ENCODE peak calls at places on chromosomes 7 and 10, in four cellular contexts. A, B, R and C are unnamed samples.

GRCh38 chr7:19587291-19587690 is 121.5 kb downstream of the POLR1F start:
- DNase-seq in B (no peak), R (peak), A (no peak), C (no peak)

GRCh38 chr10:72574636-72575035 is 51.2 kb downstream of the MICU1 start:
- DNase-seq in B (no peak), A (no peak), R (no peak), C (no peak)

GRCh38 chr7:1175967-1176851 is 16.2 kb upstream of the ZFAND2A start:
- DNase-seq in B (peak), R (peak), A (peak), C (peak)

GRCh38 chr10:86330778-86331763 is 35.5 kb downstream of the GRID1 start:
- DNase-seq in R (no peak), B (no peak), A (no peak), C (no peak)

GRCh38 chr10:4883079-4883739 is 57.2 kb downstream of the AKR1E2 start:
- DNase-seq in A (no peak), B (no peak), R (peak), C (no peak)

GRCh38 chr10:44183667-44184632 is 200.9 kb downstream of the CXCL12 start:
- DNase-seq in B (no peak), A (no peak), R (peak), C (no peak)

GRCh38 chr10:129761573-129761972 is 202.5 kb downstream of the EBF3 start:
- DNase-seq in B (no peak), R (no peak), A (no peak), C (peak)

GRCh38 chr7:135601182-135601581 is 43.5 kb downstream of the NUP205 start:
- DNase-seq in R (peak), B (no peak), A (no peak), C (no peak)

GRCh38 chr7:132004528-132004927 is 448.1 kb upstream of the PODXL start:
- DNase-seq in B (no peak), R (peak), A (no peak), C (no peak)

GRCh38 chr10:5632430-5632829 is 34.0 kb downstream of the ASB13 start:
- DNase-seq in B (no peak), A (no peak), R (peak), C (no peak)

GRCh38 chr7:2781636-2782035 is 62.5 kb downstream of the GNA12 start:
- DNase-seq in R (no peak), B (no peak), A (no peak), C (no peak)

GRCh38 chr7:30831936-30832335 is 60.7 kb downstream of the MINDY4 start:
- DNase-seq in A (no peak), R (no peak), B (no peak), C (no peak)

GRCh38 chr7:26188291-26188999 is 12.1 kb downstream of the HNRNPA2B1 start:
- DNase-seq in B (no peak), R (no peak), A (no peak), C (no peak)

GRCh38 chr7:83005410-83005809 is 157.3 kb downstream of the PCLO start:
- DNase-seq in B (no peak), A (no peak), R (no peak), C (no peak)

GRCh38 chr7:18762189-18762588 is 266.6 kb downstream of the HDAC9 start:
- DNase-seq in R (peak), A (no peak), B (no peak), C (no peak)

GRCh38 chr7:1990001-1990670 is 242.6 kb downstream of the MAD1L1 start:
- DNase-seq in B (no peak), A (no peak), R (no peak), C (no peak)

GRCh38 chr7:79282882-79283602 is 170.4 kb downstream of the MAGI2 start:
- DNase-seq in R (no peak), A (no peak), B (no peak), C (no peak)

GRCh38 chr7:12570529-12571461 is at the start of gene SCIN:
- DNase-seq in R (peak), A (peak), B (peak), C (peak)

GRCh38 chr10:87713707-87714106 is 54.0 kb downstream of the PAPSS2 start:
- DNase-seq in B (no peak), R (no peak), A (no peak), C (no peak)

GRCh38 chr10:132257271-132257670 is 50.5 kb downstream of the STK32C start:
- DNase-seq in A (no peak), R (peak), B (peak), C (no peak)

GRCh38 chr10:44382131-44382858 is 2.6 kb downstream of the CXCL12 start:
- DNase-seq in R (no peak), A (no peak), B (no peak), C (no peak)

GRCh38 chr10:5089869-5090268 is 4.3 kb upstream of the AKR1C3 start:
- DNase-seq in A (peak), R (peak), B (no peak), C (no peak)

GRCh38 chr7:152537639-152538038 is 101.8 kb upstream of the KMT2C start:
- DNase-seq in A (no peak), B (no peak), R (no peak), C (no peak)

GRCh38 chr10:59833810-59834209 is 72.5 kb downstream of the CCDC6 start:
- DNase-seq in R (no peak), A (no peak), B (no peak), C (no peak)

GRCh38 chr7:128791121-128791967 is 424 bp upstream of the CCDC136 start:
- DNase-seq in A (peak), R (peak), B (peak), C (peak)

GRCh38 chr7:120207037-120207436 is 65.9 kb upstream of the KCND2 start:
- DNase-seq in R (no peak), B (no peak), A (no peak), C (no peak)

GRCh38 chr10:118562877-118563276 is 32.6 kb downstream of the PRLHR start:
- DNase-seq in A (no peak), B (no peak), R (no peak), C (no peak)

GRCh38 chr10:37206132-37206531 is 80.7 kb downstream of the ANKRD30A start:
- DNase-seq in A (no peak), R (no peak), B (no peak), C (no peak)

GRCh38 chr7:11707606-11708193 is 124.3 kb downstream of the THSD7A start:
- DNase-seq in A (no peak), B (no peak), R (no peak), C (no peak)

GRCh38 chr10:50439187-50439586 is 184.6 kb downstream of the SGMS1 start:
- DNase-seq in B (no peak), R (no peak), A (no peak), C (no peak)

GRCh38 chr10:92574545-92575377 is 868 bp upstream of the IDE start:
- DNase-seq in A (no peak), R (no peak), B (peak), C (no peak)
- TF ChIP-seq CTCF in A (peak), R (peak), B (peak), C (no peak)

DNA sequence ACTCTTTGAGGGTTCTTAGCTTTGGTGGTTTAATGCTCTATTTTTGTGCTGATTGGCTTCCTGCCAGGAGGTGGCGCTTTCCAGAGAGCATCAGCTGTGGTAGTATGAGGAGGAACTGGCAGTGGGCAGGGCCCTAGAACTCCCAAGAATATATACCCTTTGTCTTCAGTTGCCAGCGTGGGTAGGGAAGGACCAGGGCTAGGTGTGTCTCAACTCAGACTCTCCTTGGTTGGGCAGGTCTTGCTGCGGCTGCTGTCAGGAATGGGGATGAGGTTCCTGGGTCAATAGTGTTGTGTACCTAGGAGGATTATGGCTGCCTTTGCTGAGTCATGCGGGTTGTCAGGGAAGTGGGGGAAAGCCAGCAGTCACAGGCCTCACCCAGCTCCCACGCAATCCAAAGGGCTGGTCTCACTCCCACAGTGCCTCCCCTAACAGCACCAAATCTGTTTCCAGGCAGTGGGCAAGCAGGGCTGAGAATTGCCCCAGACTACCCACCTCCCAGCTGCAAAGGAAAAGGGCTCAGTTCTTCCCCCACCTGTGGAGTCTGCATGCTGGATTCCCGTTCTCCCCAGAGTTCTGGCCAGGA is 191.5 kb downstream of the PHTF2 start:
- DNase-seq in R (peak), B (no peak), A (peak), C (no peak)
- TF ChIP-seq CTCF in R (no peak), B (peak), A (peak), C (no peak)

DNA sequence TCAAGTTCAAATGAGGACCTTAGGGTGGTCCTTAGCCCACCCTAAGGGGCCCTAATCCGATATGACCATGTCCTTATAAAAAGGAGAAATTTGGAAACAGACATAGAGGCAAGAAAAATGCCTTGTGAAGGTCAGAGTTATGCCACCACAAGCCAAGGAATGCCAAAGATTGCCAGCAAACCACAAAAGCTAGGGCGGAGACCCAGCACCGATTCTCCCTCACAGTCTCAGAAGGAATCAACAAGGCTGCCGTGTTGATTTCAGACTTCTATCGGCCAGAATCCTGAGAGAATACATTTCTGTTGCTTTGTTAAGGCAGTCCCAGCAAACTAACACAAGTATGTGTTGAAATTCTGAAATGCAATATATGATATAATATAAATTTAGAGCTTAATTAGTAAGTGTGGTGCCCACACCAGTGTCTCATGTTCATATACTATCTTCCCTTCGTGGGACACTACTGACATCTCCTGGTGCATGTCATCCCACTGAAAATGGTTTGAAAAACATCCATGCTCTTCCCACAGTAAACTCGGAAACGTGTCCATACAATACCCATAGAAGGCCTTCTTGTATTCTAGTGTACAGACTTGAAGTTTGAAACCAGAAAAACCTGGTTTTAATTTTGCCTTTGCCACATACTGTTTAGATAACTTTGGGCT is 349.0 kb downstream of the TNS3 start:
- DNase-seq in A (no peak), R (no peak), B (no peak), C (no peak)
- TF ChIP-seq CTCF in A (no peak), R (no peak), B (peak), C (no peak)

GRCh38 chr7:116492654-116493109 is 6.9 kb upstream of the CAV2 start:
- DNase-seq in A (no peak), B (no peak), R (no peak), C (no peak)
- TF ChIP-seq CTCF in A (no peak), B (no peak), R (no peak), C (no peak)

DNA sequence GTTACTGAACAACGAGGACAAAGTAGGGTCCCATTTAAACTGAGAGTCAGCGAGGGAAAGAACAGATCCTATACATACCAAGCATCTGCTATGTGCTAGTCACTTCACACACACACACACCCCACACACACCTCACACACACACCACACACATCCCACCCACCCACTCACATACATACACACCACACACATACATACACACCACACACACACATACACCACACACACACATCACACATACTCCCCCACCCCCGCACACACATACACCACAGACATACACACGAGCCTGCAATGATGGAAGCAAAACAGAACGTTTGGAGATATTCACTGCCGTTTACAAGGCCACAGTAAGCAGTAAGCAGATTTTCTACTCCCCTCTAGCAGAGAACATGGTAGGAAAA is 608 bp upstream of the GRB10 start:
- DNase-seq in B (no peak), R (no peak), A (no peak), C (no peak)
- TF ChIP-seq CTCF in B (no peak), R (no peak), A (no peak), C (no peak)

GRCh38 chr10:12657489-12657888 is 308.1 kb downstream of the CAMK1D start:
- DNase-seq in B (no peak), A (no peak), R (no peak), C (no peak)

GRCh38 chr10:12659706-12660105 is 310.4 kb downstream of the CAMK1D start:
- DNase-seq in B (no peak), R (no peak), A (no peak), C (no peak)

GRCh38 chr10:12655940-12656339 is 306.6 kb downstream of the CAMK1D start:
- DNase-seq in A (no peak), B (no peak), R (no peak), C (no peak)

GRCh38 chr10:12658526-12658925 is 309.2 kb downstream of the CAMK1D start:
- DNase-seq in B (no peak), A (no peak), R (no peak), C (no peak)

GRCh38 chr10:12656518-12657142 is 307.3 kb downstream of the CAMK1D start:
- DNase-seq in R (peak), A (no peak), B (peak), C (no peak)
- TF ChIP-seq CTCF in R (peak), A (peak), B (peak), C (no peak)